ENCODE peak calls at places on chromosomes 16 and 17, in ten cellular contexts. G is gastrocnemius medialis; R is thoracic aorta; V is CD8-positive, alpha-beta T cell; U is BE2C; Q is pancreas; M is testis; S is HCT116; A is neural progenitor cell; O is mucosa of descending colon. F is an unnamed sample.

GRCh38 chr17:40540448-40540847 is 24.8 kb downstream of the CCR7 start:
- DNase-seq in S (no peak), G (no peak), Q (no peak), R (no peak), V (peak; percentile 75), M (no peak), U (no peak), O (no peak), A (no peak), F (no peak)

GRCh38 chr17:14886200-14886739 is 378.9 kb downstream of the PMP22 start:
- DNase-seq in Q (no peak), G (no peak), U (no peak), O (no peak), M (no peak), V (no peak), S (no peak), A (peak; percentile 28), R (no peak), F (peak; percentile 69)

GRCh38 chr17:70848785-70849184 is 679.5 kb downstream of the KCNJ2 start:
- DNase-seq in U (no peak), S (no peak), O (no peak), V (no peak), R (no peak), A (no peak), Q (no peak), G (no peak), M (no peak), F (peak; percentile 64)

GRCh38 chr16:84672276-84673202 is 24.2 kb downstream of the KLHL36 start:
- DNase-seq in V (peak; percentile 73), U (peak; percentile 82), A (peak; percentile 78), R (peak; percentile 29), S (peak; percentile 48), O (peak; percentile 85), M (peak; percentile 85), G (peak; percentile 40), Q (peak; percentile 79), F (peak; percentile 51)

GRCh38 chr16:85173981-85174751 is 61.9 kb upstream of the CIBAR2 start:
- DNase-seq in A (peak; percentile 51), M (no peak), Q (no peak), G (no peak), U (peak; percentile 92), R (no peak), S (peak; percentile 33), V (peak; percentile 5), O (peak; percentile 40), F (peak; percentile 61)

GRCh38 chr16:736936-737481 is 3.8 kb downstream of the CIAO3 start:
- DNase-seq in A (no peak), U (no peak), O (no peak), Q (no peak), V (peak; percentile 5), R (no peak), G (no peak), M (no peak), S (no peak), F (no peak)

GRCh38 chr17:76147211-76148014 is 6.4 kb upstream of the FOXJ1 start:
- DNase-seq in A (no peak), V (no peak), O (no peak), R (no peak), G (no peak), Q (no peak), M (no peak), S (peak; percentile 35), U (no peak), F (peak; percentile 39)

GRCh38 chr17:71942626-71943025 is 178.2 kb upstream of the SOX9 start:
- DNase-seq in Q (no peak), U (no peak), M (no peak), R (no peak), V (no peak), A (no peak), O (peak; percentile 44), G (no peak), S (no peak), F (no peak)

GRCh38 chr16:11308493-11309283 is 27.6 kb upstream of the PRM1 start:
- DNase-seq in G (no peak), R (no peak), A (peak; percentile 24), S (no peak), V (no peak), O (no peak), Q (no peak), M (no peak), U (peak; percentile 55), F (no peak)

GRCh38 chr17:67686246-67686645 is 31.5 kb upstream of the NOL11 start:
- DNase-seq in R (no peak), Q (no peak), U (no peak), M (no peak), O (no peak), A (no peak), S (no peak), G (no peak), V (no peak), F (no peak)

GRCh38 chr16:89685916-89686315 is 573 bp upstream of the CDK10 start:
- DNase-seq in G (no peak), A (no peak), O (no peak), U (no peak), Q (peak; percentile 38), M (no peak), S (no peak), V (no peak), R (no peak), F (no peak)

GRCh38 chr16:62194828-62195227 is 158.6 kb upstream of the CDH8 start:
- DNase-seq in M (no peak), S (no peak), O (no peak), A (no peak), R (no peak), Q (no peak), U (no peak), G (no peak), V (no peak), F (peak; percentile 6)

GRCh38 chr16:75122609-75123008 is 6.0 kb upstream of the LDHD start:
- DNase-seq in S (no peak), G (no peak), R (no peak), V (no peak), A (no peak), O (no peak), M (no peak), Q (no peak), U (no peak), F (no peak)

GRCh38 chr16:582218-582613 is 7.7 kb upstream of the RAB40C start:
- DNase-seq in A (no peak), U (peak; percentile 14), Q (peak; percentile 49), S (no peak), V (no peak), M (no peak), O (no peak), R (no peak), G (no peak), F (no peak)

GRCh38 chr17:40253565-40253964 is 34.1 kb upstream of the CDC6 start:
- DNase-seq in Q (no peak), O (no peak), U (no peak), V (no peak), A (no peak), M (no peak), G (no peak), S (no peak), R (no peak), F (no peak)

GRCh38 chr16:82995286-82995926 is 368.6 kb downstream of the CDH13 start:
- DNase-seq in O (no peak), V (no peak), G (no peak), U (no peak), S (no peak), A (no peak), M (no peak), Q (no peak), R (no peak), F (no peak)

GRCh38 chr16:15618392-15618791 is 24.6 kb downstream of the MARF1 start:
- DNase-seq in M (no peak), R (no peak), A (no peak), U (no peak), V (no peak), G (no peak), Q (no peak), S (no peak), O (no peak), F (peak; percentile 35)

GRCh38 chr17:62703269-62703775 is 75.9 kb downstream of the MRC2 start:
- DNase-seq in M (peak; percentile 38), V (no peak), A (no peak), Q (peak; percentile 51), O (no peak), U (peak; percentile 33), G (no peak), S (no peak), R (no peak), F (peak; percentile 77)
- H3K4me3 ChIP-seq in M (peak overlapping the region; percentile 69), V (peak overlapping the region; percentile 49), A (peak overlapping the region; percentile 94), Q (no peak overlapping the region), O (no peak overlapping the region), U (peak overlapping the region; percentile 72), G (peak overlapping the region; percentile 56), S (peak overlapping the region; percentile 48), R (peak overlapping the region; percentile 93), F (peak overlapping the region; percentile 44)

GRCh38 chr17:1639549-1639948 is 6.0 kb downstream of the SCARF1 start:
- DNase-seq in A (peak; percentile 64), R (no peak), S (no peak), U (no peak), M (peak; percentile 54), V (no peak), Q (peak; percentile 40), G (no peak), O (no peak), F (no peak)
- H3K36me3 ChIP-seq in A (no peaks in the 10 kb centered on the region), R (no peaks in the 10 kb centered on the region), S (no peaks in the 10 kb centered on the region), U (no peaks in the 10 kb centered on the region), M (no peaks in the 10 kb centered on the region), V (no peaks in the 10 kb centered on the region), Q (no peaks in the 10 kb centered on the region), G (peaks cover 14% of the 10 kb centered on the region), O (no peaks in the 10 kb centered on the region), F (no peaks in the 10 kb centered on the region)

GRCh38 chr16:67641779-67642708 is 2.9 kb upstream of the CARMIL2 start:
- DNase-seq in U (peak; percentile 40), M (peak; percentile 73), S (no peak), O (no peak), V (no peak), G (peak; percentile 64), A (no peak), R (no peak), Q (peak; percentile 60), F (peak; percentile 70)
- TF ChIP-seq CTCF in U (no peak), M (no peak), S (no peak), O (no peak), V (no peak), G (no peak), A (no peak), R (no peak), Q (no peak), F (no peak)

GRCh38 chr17:38559880-38560230 is 45.9 kb downstream of the SRCIN1 start:
- DNase-seq in Q (no peak), G (no peak), O (no peak), S (no peak), M (no peak), V (no peak), U (no peak), A (no peak), R (no peak), F (no peak)

GRCh38 chr17:38557395-38557794 is 48.4 kb downstream of the SRCIN1 start:
- DNase-seq in U (no peak), G (no peak), R (no peak), M (no peak), O (no peak), A (no peak), Q (no peak), S (no peak), V (no peak), F (no peak)

GRCh38 chr17:38557836-38558750 is 47.7 kb downstream of the SRCIN1 start:
- DNase-seq in G (peak; percentile 76), O (peak; percentile 92), S (peak; percentile 92), Q (peak; percentile 95), M (peak; percentile 94), A (peak; percentile 98), V (peak; percentile 87), U (peak; percentile 98), R (peak; percentile 59), F (peak; percentile 88)

GRCh38 chr17:38559025-38559879 is 46.5 kb downstream of the SRCIN1 start:
- DNase-seq in O (peak; percentile 93), U (peak; percentile 99), M (peak; percentile 67), R (no peak), Q (peak; percentile 92), G (peak; percentile 24), V (peak; percentile 94), S (peak; percentile 80), A (peak; percentile 96), F (peak; percentile 89)

GRCh38 chr17:38558751-38559024 is 47.1 kb downstream of the SRCIN1 start:
- DNase-seq in G (no peak), V (no peak), O (no peak), M (no peak), U (no peak), A (peak; percentile 40), Q (no peak), S (no peak), R (no peak), F (peak; percentile 20)
- H3K4me3 ChIP-seq in G (peak overlapping the region; percentile 64), V (peak overlapping the region; percentile 60), O (no peak overlapping the region), M (peak overlapping the region; percentile 27), U (peak overlapping the region; percentile 62), A (peak overlapping the region; percentile 50), Q (no peak overlapping the region), S (peak overlapping the region; percentile 46), R (peak overlapping the region; percentile 67), F (peak overlapping the region; percentile 39)